ENCODE peak calls at places on chromosomes 6 and 20, in ten cellular contexts. A, X, C, F, L, U, R, V, S and P are unnamed samples.

GRCh38 chr6:165599596-165600487 is 63.2 kb downstream of the PDE10A start:
- DNase-seq in A (no peak), X (no peak), C (no peak), F (no peak), L (no peak), U (no peak), R (no peak), V (no peak), S (no peak), P (no peak)

GRCh38 chr6:12115001-12115400 is 102.9 kb downstream of the HIVEP1 start:
- DNase-seq in A (no peak), X (no peak), C (no peak), F (no peak), L (no peak), U (no peak), R (no peak), V (no peak), S (no peak), P (no peak)

GRCh38 chr20:45953672-45954071 is 18.3 kb downstream of the ZNF335 start:
- DNase-seq in A (no peak), X (no peak), C (no peak), F (no peak), L (no peak), U (peak), R (no peak), V (no peak), S (no peak), P (no peak)

GRCh38 chr20:23010096-23010495 is 25.0 kb upstream of the SSTR4 start:
- DNase-seq in A (no peak), X (no peak), C (no peak), F (no peak), L (no peak), U (no peak), R (no peak), V (no peak), S (no peak), P (no peak)

GRCh38 chr20:34945315-34946077 is 10.1 kb downstream of the GSS start:
- DNase-seq in A (no peak), X (no peak), C (no peak), F (no peak), L (no peak), U (no peak), R (no peak), V (no peak), S (no peak), P (no peak)

GRCh38 chr6:134351615-134352474 is 33.9 kb upstream of the SGK1 start:
- DNase-seq in A (no peak), X (no peak), C (no peak), F (no peak), L (no peak), U (no peak), R (no peak), V (no peak), S (no peak), P (no peak)

GRCh38 chr20:63982937-63983336 is 2.0 kb downstream of the PRPF6 start:
- DNase-seq in A (no peak), X (no peak), C (no peak), F (no peak), L (no peak), U (no peak), R (no peak), V (no peak), S (no peak), P (no peak)

GRCh38 chr20:1364106-1364505 is 28.7 kb downstream of the FKBP1A start:
- DNase-seq in A (no peak), X (no peak), C (no peak), F (no peak), L (no peak), U (no peak), R (no peak), V (no peak), S (no peak), P (no peak)

GRCh38 chr6:135145509-135145865 is 35.6 kb upstream of the MYB start:
- DNase-seq in A (no peak), X (no peak), C (no peak), F (no peak), L (no peak), U (no peak), R (no peak), V (no peak), S (peak), P (no peak)